ENCODE peak calls at places on chromosomes 6 and 20, in five cellular contexts. One of them, this sample, is unnamed.

GRCh38 chr20:24651171-24651972 is 181.9 kb downstream of the SYNDIG1 start:
- DNase-seq in cardiac fibroblast: peak
- DNase-seq in endothelial cell: no peak
- DNase-seq in AG09319: peak
- DNase-seq in HFF-Myc: no peak
- DNase-seq in this sample: no peak

GRCh38 chr6:2197984-2198383 is 47.4 kb downstream of the GMDS start:
- DNase-seq in endothelial cell: no peak
- DNase-seq in HFF-Myc: no peak
- DNase-seq in cardiac fibroblast: no peak
- DNase-seq in AG09319: no peak
- DNase-seq in this sample: no peak

GRCh38 chr6:122778961-122779671 is 400 bp upstream of the FABP7 start:
- DNase-seq in endothelial cell: peak
- DNase-seq in cardiac fibroblast: no peak
- DNase-seq in HFF-Myc: no peak
- DNase-seq in AG09319: no peak
- DNase-seq in this sample: no peak

GRCh38 chr6:130933712-130934200 is 106.5 kb downstream of the SMLR1 start:
- DNase-seq in HFF-Myc: no peak
- DNase-seq in AG09319: no peak
- DNase-seq in cardiac fibroblast: peak
- DNase-seq in endothelial cell: no peak
- DNase-seq in this sample: no peak

GRCh38 chr6:53984581-53984980 is 126.7 kb upstream of the MLIP start:
- DNase-seq in endothelial cell: no peak
- DNase-seq in HFF-Myc: peak
- DNase-seq in cardiac fibroblast: no peak
- DNase-seq in AG09319: no peak
- DNase-seq in this sample: no peak

GRCh38 chr20:23050847-23051627 is 1.6 kb upstream of the THBD start:
- DNase-seq in cardiac fibroblast: peak
- DNase-seq in endothelial cell: peak
- DNase-seq in AG09319: peak
- DNase-seq in HFF-Myc: peak
- DNase-seq in this sample: peak

GRCh38 chr6:152085533-152085932 is 278.1 kb downstream of the ESR1 start:
- DNase-seq in cardiac fibroblast: peak
- DNase-seq in AG09319: no peak
- DNase-seq in HFF-Myc: no peak
- DNase-seq in endothelial cell: no peak
- DNase-seq in this sample: no peak

GRCh38 chr6:106574729-106575458 is 54.4 kb downstream of the RTN4IP1 start:
- DNase-seq in AG09319: peak
- DNase-seq in cardiac fibroblast: peak
- DNase-seq in endothelial cell: no peak
- DNase-seq in HFF-Myc: peak
- DNase-seq in this sample: peak

GRCh38 chr6:133705071-133705470 is 183.8 kb upstream of the TCF21 start:
- DNase-seq in AG09319: peak
- DNase-seq in HFF-Myc: no peak
- DNase-seq in cardiac fibroblast: peak
- DNase-seq in endothelial cell: no peak
- DNase-seq in this sample: no peak

GRCh38 chr6:170366248-170366960 is 59.8 kb downstream of the FAM120B start:
- DNase-seq in endothelial cell: no peak
- DNase-seq in cardiac fibroblast: no peak
- DNase-seq in AG09319: no peak
- DNase-seq in HFF-Myc: no peak
- DNase-seq in this sample: no peak

GRCh38 chr6:148565931-148566663 is 180.7 kb upstream of the UST start:
- DNase-seq in endothelial cell: no peak
- DNase-seq in HFF-Myc: no peak
- DNase-seq in AG09319: peak
- DNase-seq in cardiac fibroblast: peak
- DNase-seq in this sample: peak

GRCh38 chr6:135740580-135740979 is 110.9 kb upstream of the PDE7B start:
- DNase-seq in endothelial cell: no peak
- DNase-seq in cardiac fibroblast: no peak
- DNase-seq in AG09319: no peak
- DNase-seq in HFF-Myc: no peak
- DNase-seq in this sample: no peak

GRCh38 chr6:56730663-56731529 is 88.2 kb upstream of the DST start:
- DNase-seq in endothelial cell: no peak
- DNase-seq in cardiac fibroblast: peak
- DNase-seq in HFF-Myc: no peak
- DNase-seq in AG09319: no peak
- DNase-seq in this sample: no peak

GRCh38 chr20:59993736-59994484 is 35.7 kb downstream of the CDH26 start:
- DNase-seq in endothelial cell: peak
- DNase-seq in HFF-Myc: no peak
- DNase-seq in cardiac fibroblast: no peak
- DNase-seq in AG09319: no peak
- DNase-seq in this sample: no peak

GRCh38 chr6:93124226-93124625 is 295.1 kb downstream of the EPHA7 start:
- DNase-seq in HFF-Myc: no peak
- DNase-seq in endothelial cell: no peak
- DNase-seq in AG09319: no peak
- DNase-seq in cardiac fibroblast: no peak
- DNase-seq in this sample: peak

GRCh38 chr6:156867121-156867520 is 89.9 kb downstream of the ARID1B start:
- DNase-seq in AG09319: no peak
- DNase-seq in HFF-Myc: no peak
- DNase-seq in endothelial cell: peak
- DNase-seq in cardiac fibroblast: no peak
- DNase-seq in this sample: no peak

GRCh38 chr6:12229332-12229731 is 60.8 kb upstream of the EDN1 start:
- DNase-seq in HFF-Myc: no peak
- DNase-seq in cardiac fibroblast: no peak
- DNase-seq in endothelial cell: no peak
- DNase-seq in AG09319: no peak
- DNase-seq in this sample: no peak
- TF ChIP-seq CTCF in HFF-Myc: no peak
- TF ChIP-seq CTCF in cardiac fibroblast: no peak
- TF ChIP-seq CTCF in endothelial cell: no peak
- TF ChIP-seq CTCF in AG09319: no peak
- TF ChIP-seq CTCF in this sample: no peak

GRCh38 chr6:3577517-3577916 is 120.7 kb upstream of the SLC22A23 start:
- DNase-seq in endothelial cell: no peak
- DNase-seq in HFF-Myc: no peak
- DNase-seq in cardiac fibroblast: no peak
- DNase-seq in AG09319: no peak
- DNase-seq in this sample: no peak
- TF ChIP-seq CTCF in endothelial cell: no peak
- TF ChIP-seq CTCF in HFF-Myc: no peak
- TF ChIP-seq CTCF in cardiac fibroblast: no peak
- TF ChIP-seq CTCF in AG09319: no peak
- TF ChIP-seq CTCF in this sample: no peak

GRCh38 chr6:50952092-50952932 is 133.6 kb downstream of the TFAP2B start:
- DNase-seq in endothelial cell: no peak
- DNase-seq in HFF-Myc: no peak
- DNase-seq in cardiac fibroblast: no peak
- DNase-seq in AG09319: no peak
- DNase-seq in this sample: no peak
- TF ChIP-seq CTCF in endothelial cell: no peak
- TF ChIP-seq CTCF in HFF-Myc: no peak
- TF ChIP-seq CTCF in cardiac fibroblast: no peak
- TF ChIP-seq CTCF in AG09319: no peak
- TF ChIP-seq CTCF in this sample: peak

DNA sequence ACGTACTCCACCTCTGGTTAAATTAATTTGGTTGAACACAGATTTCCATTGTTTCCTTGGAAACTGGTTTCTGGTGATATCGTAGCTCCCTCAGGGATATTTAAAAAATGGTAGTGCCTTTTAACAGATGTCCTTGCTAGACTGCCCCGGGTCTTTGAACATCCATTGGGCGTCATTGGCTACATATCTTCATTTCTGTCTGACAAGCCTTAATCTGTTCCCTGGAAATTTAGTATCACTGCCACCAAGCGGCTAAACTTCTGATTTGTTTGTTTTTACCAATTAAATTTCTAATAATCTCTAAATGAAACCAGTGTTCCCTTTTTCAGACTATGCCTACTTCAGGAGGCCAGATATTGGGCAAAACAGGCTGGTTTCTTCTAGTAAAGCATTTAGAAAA is 249.3 kb downstream of the ZFAND3 start:
- DNase-seq in cardiac fibroblast: peak
- DNase-seq in HFF-Myc: no peak
- DNase-seq in endothelial cell: no peak
- DNase-seq in AG09319: no peak
- DNase-seq in this sample: no peak
- TF ChIP-seq CTCF in cardiac fibroblast: peak
- TF ChIP-seq CTCF in HFF-Myc: no peak
- TF ChIP-seq CTCF in endothelial cell: no peak
- TF ChIP-seq CTCF in AG09319: peak
- TF ChIP-seq CTCF in this sample: peak

GRCh38 chr20:17287998-17288397 is 61.2 kb downstream of the PCSK2 start:
- DNase-seq in AG09319: no peak
- DNase-seq in endothelial cell: no peak
- DNase-seq in cardiac fibroblast: no peak
- DNase-seq in HFF-Myc: no peak
- DNase-seq in this sample: no peak

GRCh38 chr20:17287503-17287902 is 60.7 kb downstream of the PCSK2 start:
- DNase-seq in endothelial cell: no peak
- DNase-seq in AG09319: no peak
- DNase-seq in cardiac fibroblast: no peak
- DNase-seq in HFF-Myc: no peak
- DNase-seq in this sample: no peak
- TF ChIP-seq CTCF in endothelial cell: peak
- TF ChIP-seq CTCF in AG09319: no peak
- TF ChIP-seq CTCF in cardiac fibroblast: peak
- TF ChIP-seq CTCF in HFF-Myc: peak
- TF ChIP-seq CTCF in this sample: peak

GRCh38 chr20:50628853-50629674 is 62.3 kb downstream of the RIPOR3 start:
- DNase-seq in AG09319: no peak
- DNase-seq in cardiac fibroblast: no peak
- DNase-seq in endothelial cell: no peak
- DNase-seq in HFF-Myc: no peak
- DNase-seq in this sample: no peak

GRCh38 chr20:50627747-50628146 is 63.6 kb downstream of the RIPOR3 start:
- DNase-seq in endothelial cell: no peak
- DNase-seq in cardiac fibroblast: no peak
- DNase-seq in AG09319: no peak
- DNase-seq in HFF-Myc: no peak
- DNase-seq in this sample: no peak

GRCh38 chr20:50628326-50628725 is 63.0 kb downstream of the RIPOR3 start:
- DNase-seq in AG09319: no peak
- DNase-seq in endothelial cell: no peak
- DNase-seq in cardiac fibroblast: no peak
- DNase-seq in HFF-Myc: no peak
- DNase-seq in this sample: no peak

GRCh38 chr20:50624351-50625016 is 66.9 kb downstream of the RIPOR3 start:
- DNase-seq in endothelial cell: no peak
- DNase-seq in cardiac fibroblast: no peak
- DNase-seq in HFF-Myc: no peak
- DNase-seq in AG09319: no peak
- DNase-seq in this sample: peak

DNA sequence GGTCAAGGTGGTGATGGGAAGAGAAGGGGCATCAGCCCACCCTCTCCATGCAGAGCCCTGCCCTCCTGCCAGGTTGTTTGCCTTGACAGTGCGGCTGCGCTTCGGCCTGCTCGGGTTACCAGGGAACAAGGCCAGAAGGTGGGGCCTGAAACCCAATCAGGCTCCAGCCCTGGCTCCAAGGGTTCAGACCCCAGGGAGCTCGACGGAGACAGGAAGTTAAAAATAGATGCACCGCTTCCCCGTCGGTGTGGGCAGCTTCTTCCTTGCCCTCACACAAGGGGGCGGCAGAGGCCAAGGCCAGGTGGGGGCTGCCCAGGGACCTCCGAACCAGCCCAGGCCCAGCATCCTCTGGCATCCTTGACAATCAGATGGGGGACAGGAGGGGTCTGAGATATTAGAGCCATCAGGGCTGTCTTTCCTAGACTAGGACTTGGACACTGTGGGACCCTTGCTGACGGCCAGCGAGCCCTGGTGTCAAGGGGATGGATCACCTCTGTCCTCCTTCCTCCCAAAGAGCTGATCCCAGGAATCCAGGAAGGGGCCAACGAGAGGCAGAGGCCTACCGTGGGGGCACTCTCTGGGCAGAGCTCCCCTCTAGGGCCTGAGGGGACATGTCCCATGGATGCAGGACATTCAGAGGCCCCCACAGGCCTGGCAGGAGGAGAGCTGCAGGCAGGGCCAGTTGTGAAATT is 65.2 kb downstream of the RIPOR3 start:
- DNase-seq in endothelial cell: peak
- DNase-seq in HFF-Myc: no peak
- DNase-seq in cardiac fibroblast: peak
- DNase-seq in AG09319: no peak
- DNase-seq in this sample: no peak
- TF ChIP-seq CTCF in endothelial cell: peak
- TF ChIP-seq CTCF in HFF-Myc: peak
- TF ChIP-seq CTCF in cardiac fibroblast: peak
- TF ChIP-seq CTCF in AG09319: peak
- TF ChIP-seq CTCF in this sample: peak

GRCh38 chr6:89921691-89922090 is 27.4 kb downstream of the GJA10 start:
- DNase-seq in cardiac fibroblast: no peak
- DNase-seq in AG09319: no peak
- DNase-seq in endothelial cell: no peak
- DNase-seq in HFF-Myc: no peak
- DNase-seq in this sample: no peak
- TF ChIP-seq CTCF in cardiac fibroblast: no peak
- TF ChIP-seq CTCF in AG09319: no peak
- TF ChIP-seq CTCF in endothelial cell: no peak
- TF ChIP-seq CTCF in HFF-Myc: no peak
- TF ChIP-seq CTCF in this sample: no peak

DNA sequence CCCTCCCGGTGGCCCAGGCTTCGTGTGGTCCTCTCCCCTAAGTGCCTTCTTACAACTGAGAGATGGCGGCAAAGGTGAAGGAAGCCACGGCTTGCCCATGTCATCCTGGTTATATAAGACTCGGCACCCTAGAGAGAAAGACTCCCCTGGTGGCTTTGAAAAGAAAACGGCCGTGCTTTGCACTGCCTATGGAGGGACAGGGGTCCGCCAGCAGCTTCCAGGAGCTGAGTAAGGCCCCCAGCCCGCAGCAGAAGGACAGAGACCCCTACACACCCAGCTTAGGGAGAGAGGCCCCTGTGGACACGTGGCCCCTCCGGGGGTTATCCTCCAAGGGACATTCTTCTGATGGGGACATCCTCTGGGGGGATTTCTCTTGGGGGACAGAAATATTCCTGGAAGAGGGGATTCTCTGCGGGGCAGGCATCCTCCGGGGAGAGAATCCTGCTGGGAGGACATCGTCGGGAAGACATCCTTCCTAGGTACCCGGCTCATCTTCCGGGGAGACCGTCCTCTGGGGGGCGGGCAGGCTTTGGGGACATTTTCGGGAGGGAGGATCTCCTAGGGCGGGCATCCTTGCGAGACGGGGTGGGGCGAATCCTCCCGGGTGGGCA is 509 bp upstream of the OGFR start:
- DNase-seq in HFF-Myc: no peak
- DNase-seq in cardiac fibroblast: no peak
- DNase-seq in endothelial cell: no peak
- DNase-seq in AG09319: no peak
- DNase-seq in this sample: no peak
- TF ChIP-seq CTCF in HFF-Myc: peak
- TF ChIP-seq CTCF in cardiac fibroblast: no peak
- TF ChIP-seq CTCF in endothelial cell: no peak
- TF ChIP-seq CTCF in AG09319: no peak
- TF ChIP-seq CTCF in this sample: peak

This sample was measured in retinal pigment epithelial cell.